ENCODE peak calls at places on chromosomes 5 and 9, in nine cellular contexts. M is nucleus accumbens; A is epithelial cell of esophagus; H is activated CD4-positive, CD25-positive, alpha-beta regulatory T cell treated with anti-CD3 and anti-CD28 coated beads, Interleukin-2, amount 50 U/mL, for 16 hours; V is iPS-NIHi11; W is sigmoid colon; Y is stimulated activated CD4-positive, alpha-beta T cell treated with anti-CD3 and anti-CD28 coated beads, Interleukin-1b, Interleukin-23, amount 100 ng/mL, for 4 hours; P is stimulated activated CD8-positive, alpha-beta memory T cell treated with anti-CD3 and anti-CD28 coated beads, Interleukin-2, amount 100 ng/mL, for 48 hours; Z is kidney epithelial cell. B is an unnamed sample.
A peak's percentile ranks its signal among the peaks of the same experiment; 100 is the strongest.

GRCh38 chr5:147767048-147767447 is 15.5 kb downstream of the JAKMIP2 start:
- DNase-seq in Y (no peak), A (no peak), Z (no peak), M (no peak), H (no peak), V (no peak), P (no peak), W (no peak), B (no peak)

GRCh38 chr9:13244190-13244589 is 35.3 kb downstream of the MPDZ start:
- DNase-seq in M (no peak), W (no peak), Y (no peak), H (no peak), A (no peak), Z (no peak), V (no peak), P (no peak), B (no peak)

GRCh38 chr9:69582544-69583297 is 89.5 kb downstream of the APBA1 start:
- DNase-seq in W (no peak), V (peak; percentile 24), P (no peak), Y (no peak), M (no peak), A (peak; percentile 74), Z (no peak), H (no peak), B (no peak)

GRCh38 chr5:71932649-71933338 is 174.5 kb upstream of the MAP1B start:
- DNase-seq in V (peak; percentile 78), Y (no peak), M (no peak), P (no peak), Z (peak; percentile 35), H (no peak), A (peak; percentile 56), W (no peak), B (peak; percentile 95)

GRCh38 chr9:136333045-136333444 is 5.7 kb downstream of the GPSM1 start:
- DNase-seq in M (no peak), P (no peak), V (no peak), H (no peak), Z (no peak), A (no peak), Y (no peak), W (no peak), B (no peak)

GRCh38 chr9:86766912-86767311 is 180.4 kb downstream of the GAS1 start:
- DNase-seq in M (no peak), W (no peak), Y (no peak), V (peak; percentile 19), P (no peak), Z (peak; percentile 90), H (no peak), A (peak; percentile 97), B (peak; percentile 84)

GRCh38 chr5:138643040-138643791 is 68.0 kb upstream of the HSPA9 start:
- DNase-seq in Y (no peak), Z (no peak), M (no peak), P (no peak), H (no peak), W (no peak), V (no peak), A (no peak), B (no peak)

GRCh38 chr5:160843240-160843639 is 8.8 kb downstream of the ATP10B start:
- DNase-seq in P (no peak), W (no peak), V (no peak), A (no peak), Y (no peak), Z (peak; percentile 65), H (no peak), M (no peak), B (no peak)

GRCh38 chr5:100840364-100840763 is 62.7 kb downstream of the ST8SIA4 start:
- DNase-seq in H (peak; percentile 6), Y (no peak), W (no peak), Z (no peak), M (no peak), P (no peak), A (peak; percentile 87), V (no peak), B (no peak)

GRCh38 chr9:123310551-123311249 is 42.3 kb upstream of the STRBP start:
- DNase-seq in P (no peak), A (no peak), W (peak; percentile 10), H (no peak), Z (no peak), M (no peak), V (no peak), Y (no peak), B (no peak)

GRCh38 chr5:72767289-72768010 is 49.0 kb upstream of the TNPO1 start:
- DNase-seq in Z (no peak), W (no peak), P (no peak), M (no peak), A (peak; percentile 15), V (no peak), H (no peak), Y (no peak), B (no peak)

GRCh38 chr5:100505984-100506670 is 29.0 kb upstream of the FAM174A start:
- DNase-seq in Y (no peak), V (no peak), M (no peak), Z (peak; percentile 41), H (no peak), P (no peak), A (peak; percentile 93), W (no peak), B (no peak)